ENCODE peak calls at places on chromosome 3, in nine cellular contexts. I is cardiac fibroblast, R is epithelial cell of esophagus, Z is IMR-90, P is fibroblast of pulmonary artery, V is WERI-Rb-1, G is tibial nerve, F is cardiac muscle cell, W is AG09309. B is an unnamed sample.

GRCh38 chr3:110106805-110107204 is 769.5 kb upstream of the DPPA4 start:
- DNase-seq in Z (peak), V (no peak), P (peak), F (no peak), W (no peak), G (no peak), R (peak), I (peak), B (no peak)

GRCh38 chr3:89572261-89572660 is 464.8 kb downstream of the EPHA3 start:
- DNase-seq in R (peak), W (no peak), P (peak), I (peak), V (no peak), G (no peak), Z (peak), F (no peak), B (no peak)

GRCh38 chr3:30145281-30145680 is 461.1 kb upstream of the TGFBR2 start:
- DNase-seq in Z (peak), P (no peak), I (no peak), G (no peak), V (no peak), F (no peak), W (no peak), R (peak), B (no peak)

GRCh38 chr3:113271189-113271588 is 59.8 kb downstream of the BOC start:
- DNase-seq in P (no peak), W (no peak), G (no peak), V (no peak), F (no peak), I (no peak), R (peak), Z (no peak), B (no peak)

GRCh38 chr3:52454235-52454937 is 545 bp upstream of the TNNC1 start:
- DNase-seq in I (no peak), G (no peak), P (no peak), Z (no peak), F (no peak), V (no peak), W (no peak), R (no peak), B (no peak)

GRCh38 chr3:9732753-9733115 is 1.2 kb downstream of the BRPF1 start:
- DNase-seq in R (peak), V (no peak), P (no peak), Z (peak), I (no peak), F (no peak), G (no peak), W (no peak), B (no peak)

GRCh38 chr3:58258392-58259040 is 20.9 kb downstream of the ABHD6 start:
- DNase-seq in V (no peak), P (no peak), F (peak), R (no peak), Z (no peak), W (no peak), I (no peak), G (no peak), B (no peak)

GRCh38 chr3:49456417-49456816 is 13.7 kb upstream of the DAG1 start:
- DNase-seq in F (no peak), G (no peak), R (no peak), I (peak), P (peak), W (no peak), V (no peak), Z (peak), B (no peak)

GRCh38 chr3:41330465-41330864 is 131.2 kb downstream of the CTNNB1 start:
- DNase-seq in P (peak), R (no peak), Z (peak), I (peak), F (no peak), V (no peak), G (no peak), W (no peak), B (no peak)

GRCh38 chr3:194247350-194247740 is 103.8 kb downstream of the CPN2 start:
- DNase-seq in R (no peak), I (no peak), F (no peak), V (no peak), Z (no peak), W (no peak), P (no peak), G (no peak), B (no peak)

GRCh38 chr3:105327662-105328337 is 38.9 kb upstream of the ALCAM start:
- DNase-seq in G (no peak), R (peak), Z (peak), I (no peak), W (peak), V (no peak), F (no peak), P (peak), B (no peak)

GRCh38 chr3:178193846-178194245 is 342.4 kb upstream of the KCNMB2 start:
- DNase-seq in P (no peak), I (no peak), Z (no peak), F (no peak), G (no peak), V (no peak), R (peak), W (no peak), B (no peak)

GRCh38 chr3:133765256-133765655 is 19.1 kb downstream of the TF start:
- DNase-seq in P (no peak), V (no peak), W (no peak), F (no peak), I (no peak), R (no peak), G (no peak), Z (no peak), B (no peak)

GRCh38 chr3:169430687-169431404 is 232.7 kb downstream of the MECOM start:
- DNase-seq in G (no peak), W (peak), V (no peak), I (peak), R (peak), F (no peak), Z (peak), P (peak), B (peak)

GRCh38 chr3:156483002-156483401 is 71.9 kb downstream of the SSR3 start:
- DNase-seq in I (no peak), W (no peak), Z (no peak), P (no peak), F (no peak), R (no peak), G (no peak), V (no peak), B (no peak)

GRCh38 chr3:42502429-42503250 is at the start of gene VIPR1:
- DNase-seq in Z (no peak), I (peak), R (peak), F (peak), P (peak), V (peak), W (no peak), G (no peak), B (peak)

GRCh38 chr3:104886220-104886995 is 480.3 kb upstream of the ALCAM start:
- DNase-seq in V (no peak), I (no peak), Z (peak), W (no peak), P (peak), G (no peak), F (no peak), R (peak), B (no peak)

GRCh38 chr3:18443670-18444596 is 18.8 kb upstream of the SATB1 start:
- DNase-seq in F (peak), V (peak), G (no peak), I (no peak), W (no peak), Z (no peak), R (no peak), P (no peak), B (no peak)

GRCh38 chr3:59608356-59608755 is 558.5 kb upstream of the CFAP20DC start:
- DNase-seq in W (no peak), Z (no peak), R (no peak), F (no peak), G (no peak), P (no peak), I (no peak), V (no peak), B (no peak)

GRCh38 chr3:124277516-124277890 is 285.6 kb upstream of the ROPN1 start:
- DNase-seq in P (peak), R (peak), G (peak), W (no peak), I (peak), Z (peak), V (no peak), F (no peak), B (no peak)
- TF ChIP-seq CTCF in P (peak), R (peak), G (no peak), W (peak), I (peak), Z (no peak), V (no peak), F (no peak), B (no peak)

GRCh38 chr3:142315083-142315482 is 89.7 kb upstream of the GK5 start:
- DNase-seq in R (peak), W (peak), V (no peak), G (no peak), F (no peak), P (peak), Z (peak), I (peak), B (no peak)

GRCh38 chr3:142319094-142319493 is 93.7 kb upstream of the GK5 start:
- DNase-seq in Z (peak), I (peak), V (no peak), F (no peak), P (peak), W (peak), R (peak), G (no peak), B (no peak)

GRCh38 chr3:142319912-142320311 is 94.5 kb upstream of the GK5 start:
- DNase-seq in F (no peak), Z (no peak), W (no peak), I (no peak), P (no peak), R (no peak), V (no peak), G (no peak), B (no peak)

GRCh38 chr3:142318331-142318730 is 92.9 kb upstream of the GK5 start:
- DNase-seq in Z (peak), V (no peak), F (no peak), P (peak), I (no peak), W (peak), R (no peak), G (no peak), B (no peak)
- H3K4me3 ChIP-seq in Z (no peak), V (no peak), F (no peak), P (no peak), I (no peak), W (no peak), R (no peak), G (no peak), B (no peak)

GRCh38 chr3:152517517-152517916 is 248.8 kb downstream of the MBNL1 start:
- DNase-seq in W (no peak), I (no peak), V (no peak), Z (no peak), P (no peak), G (no peak), F (no peak), R (no peak), B (no peak)

GRCh38 chr3:152524198-152525140 is 255.7 kb downstream of the MBNL1 start:
- DNase-seq in P (peak), F (peak), V (peak), R (peak), W (peak), I (peak), Z (peak), G (peak), B (peak)

GRCh38 chr3:152516195-152516594 is 247.5 kb downstream of the MBNL1 start:
- DNase-seq in W (no peak), P (no peak), V (no peak), I (no peak), R (no peak), F (no peak), G (no peak), Z (no peak), B (no peak)

GRCh38 chr3:152518346-152518745 is 249.6 kb downstream of the MBNL1 start:
- DNase-seq in V (no peak), R (no peak), P (no peak), F (no peak), G (no peak), I (no peak), W (no peak), Z (no peak), B (no peak)

GRCh38 chr3:152519376-152519775 is 250.6 kb downstream of the MBNL1 start:
- DNase-seq in P (no peak), R (no peak), I (no peak), G (no peak), V (no peak), Z (no peak), W (no peak), F (no peak), B (no peak)
- TF ChIP-seq CTCF in P (no peak), R (no peak), I (no peak), G (no peak), V (no peak), Z (no peak), W (no peak), F (no peak), B (no peak)

GRCh38 chr3:183227586-183227985 is 25.5 kb upstream of the B3GNT5 start:
- DNase-seq in P (no peak), I (no peak), Z (no peak), R (no peak), V (no peak), W (no peak), F (no peak), G (no peak), B (no peak)

GRCh38 chr3:183226333-183226732 is 26.7 kb upstream of the B3GNT5 start:
- DNase-seq in F (no peak), Z (no peak), P (no peak), R (no peak), V (no peak), W (no peak), G (no peak), I (no peak), B (no peak)

GRCh38 chr3:183222631-183223030 is 30.4 kb upstream of the B3GNT5 start:
- DNase-seq in Z (no peak), V (no peak), R (no peak), F (no peak), G (no peak), P (no peak), W (no peak), I (no peak), B (no peak)

GRCh38 chr3:183224180-183224579 is 28.9 kb upstream of the B3GNT5 start:
- DNase-seq in F (no peak), I (no peak), P (no peak), R (no peak), W (no peak), V (no peak), Z (no peak), G (no peak), B (no peak)

DNA sequence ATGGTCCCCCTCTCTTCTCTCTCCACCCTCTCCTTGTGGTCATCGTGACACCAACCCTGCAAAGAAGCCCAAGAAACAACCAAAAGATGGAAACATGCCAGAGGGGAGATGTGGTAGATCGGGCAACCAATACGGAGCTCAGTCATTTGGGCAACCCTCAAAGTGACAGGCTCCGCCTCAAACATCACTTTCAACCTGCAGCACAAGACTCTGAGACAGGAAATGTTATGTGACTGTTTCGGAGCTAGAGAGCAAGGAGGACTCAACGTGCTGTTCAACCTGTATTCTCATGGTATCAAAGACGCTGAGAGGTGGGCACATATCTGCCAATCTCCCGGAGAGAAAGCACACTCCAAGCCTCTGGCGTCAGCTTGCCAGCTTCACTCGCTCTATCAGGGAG is 28.5 kb upstream of the B3GNT5 start:
- DNase-seq in P (no peak), W (no peak), G (no peak), R (no peak), F (no peak), V (no peak), Z (no peak), I (no peak), B (no peak)
- H3K4me3 ChIP-seq in P (no peak), W (no peak), G (no peak), R (no peak), F (no peak), V (no peak), Z (no peak), I (no peak), B (no peak)

GRCh38 chr3:57093489-57093888 is 33.0 kb downstream of the SPATA12 start:
- DNase-seq in P (no peak), V (no peak), G (no peak), R (no peak), F (no peak), I (no peak), Z (no peak), W (no peak), B (peak)
- TF ChIP-seq CTCF in P (no peak), V (no peak), G (no peak), R (no peak), F (no peak), I (no peak), Z (no peak), W (no peak), B (peak)

B was measured in OCI-LY7.